ENCODE peak calls at places on chromosomes 16 and 17, in ten cellular contexts. R, O, L, G, U, J, D, X, M and I are unnamed samples.

GRCh38 chr16:67660564-67661028 is at the start of gene PARD6A:
- DNase-seq in O (peak), R (peak), M (peak), X (peak), L (peak), D (peak), G (peak), U (peak), J (peak), I (peak)

GRCh38 chr17:8072727-8073461 is 14.6 kb downstream of the ALOX12B start:
- DNase-seq in O (no peak), U (no peak), D (peak), L (no peak), G (no peak), R (no peak), J (no peak), X (no peak), M (no peak), I (peak)

GRCh38 chr17:78979780-78980623 is at the start of gene LGALS3BP:
- DNase-seq in O (no peak), L (peak), X (peak), R (peak), M (peak), G (peak), U (peak), D (peak), J (no peak), I (no peak)

GRCh38 chr16:2032285-2033056 is 5.8 kb downstream of the NHERF2 start:
- DNase-seq in D (peak), R (peak), U (peak), G (no peak), M (no peak), O (no peak), J (no peak), X (no peak), L (no peak), I (no peak)

GRCh38 chr16:30931068-30931655 is 7.8 kb downstream of the FBXL19 start:
- DNase-seq in U (no peak), X (no peak), G (no peak), D (no peak), J (no peak), M (no peak), O (no peak), R (no peak), L (no peak), I (no peak)

GRCh38 chr17:7060165-7060890 is 16.4 kb upstream of the SLC16A11 start:
- DNase-seq in J (no peak), M (no peak), L (peak), G (peak), O (no peak), U (no peak), R (no peak), X (no peak), D (no peak), I (no peak)

GRCh38 chr17:9322298-9322697 is 253.3 kb downstream of the STX8 start:
- DNase-seq in G (no peak), U (no peak), J (no peak), D (no peak), L (no peak), R (no peak), M (no peak), O (peak), X (no peak), I (no peak)

GRCh38 chr16:15782573-15783365 is 74.1 kb downstream of the MYH11 start:
- DNase-seq in J (no peak), M (no peak), L (no peak), D (no peak), U (no peak), O (no peak), X (no peak), G (peak), R (no peak), I (peak)

GRCh38 chr17:67441052-67441738 is 64.1 kb downstream of the PITPNC1 start:
- DNase-seq in J (peak), X (no peak), D (peak), U (no peak), G (no peak), O (no peak), M (peak), L (peak), R (no peak), I (no peak)

GRCh38 chr17:82528484-82529265 is 9.1 kb downstream of the FOXK2 start:
- DNase-seq in R (peak), G (no peak), U (peak), D (peak), J (no peak), M (peak), X (peak), O (no peak), L (peak), I (peak)

GRCh38 chr16:17177968-17178880 is 292.5 kb downstream of the XYLT1 start:
- DNase-seq in J (no peak), D (no peak), O (no peak), R (no peak), X (no peak), M (no peak), L (no peak), G (no peak), U (no peak), I (no peak)

GRCh38 chr17:46995841-46996571 is 17.0 kb upstream of the RPRML start:
- DNase-seq in M (no peak), J (no peak), R (no peak), G (no peak), D (no peak), U (no peak), O (no peak), X (no peak), L (no peak), I (no peak)

GRCh38 chr17:75832164-75832651 is 12.0 kb downstream of the UNC13D start:
- DNase-seq in U (no peak), L (no peak), R (no peak), J (no peak), D (peak), O (no peak), G (no peak), X (no peak), M (no peak), I (no peak)

GRCh38 chr16:80518436-80518835 is 22.4 kb upstream of the DYNLRB2 start:
- DNase-seq in U (no peak), O (no peak), R (no peak), G (no peak), M (no peak), J (no peak), L (peak), D (no peak), X (no peak), I (no peak)

GRCh38 chr17:38871992-38872605 is 2.2 kb downstream of the LASP1 start:
- DNase-seq in D (no peak), U (no peak), R (peak), O (no peak), X (no peak), M (no peak), J (no peak), L (no peak), G (no peak), I (no peak)

GRCh38 chr17:63113167-63113566 is 147.1 kb downstream of the TANC2 start:
- DNase-seq in U (no peak), O (no peak), D (no peak), L (no peak), X (no peak), G (peak), R (no peak), M (no peak), J (no peak), I (no peak)

GRCh38 chr16:53103811-53104210 is 49.0 kb downstream of the CHD9 start:
- DNase-seq in X (no peak), G (no peak), L (no peak), U (no peak), D (no peak), O (no peak), R (no peak), J (no peak), M (no peak), I (no peak)

GRCh38 chr17:82013772-82014321 is 8.8 kb downstream of the CENPX start:
- DNase-seq in M (peak), R (peak), U (peak), G (no peak), L (no peak), D (no peak), X (no peak), O (no peak), J (no peak), I (no peak)

GRCh38 chr17:12342161-12342560 is 321.5 kb downstream of the MAP2K4 start:
- DNase-seq in D (no peak), U (no peak), R (no peak), M (no peak), O (no peak), G (no peak), J (no peak), X (no peak), L (no peak), I (no peak)

GRCh38 chr17:77117415-77117814 is 23.4 kb upstream of the SEC14L1 start:
- DNase-seq in M (no peak), L (no peak), O (no peak), R (no peak), J (no peak), G (no peak), X (no peak), U (no peak), D (no peak), I (no peak)

GRCh38 chr17:28115046-28115445 is 72.6 kb downstream of the NLK start:
- DNase-seq in R (no peak), X (no peak), M (no peak), D (no peak), O (no peak), U (no peak), L (no peak), G (no peak), J (no peak), I (no peak)

GRCh38 chr16:67571981-67572431 is 9.7 kb downstream of the CTCF start:
- DNase-seq in U (no peak), L (no peak), G (no peak), D (no peak), X (no peak), O (no peak), M (no peak), J (no peak), R (no peak), I (no peak)

GRCh38 chr17:59756236-59756818 is 48.9 kb downstream of the VMP1 start:
- DNase-seq in L (peak), M (no peak), D (no peak), U (no peak), X (no peak), R (no peak), G (no peak), J (no peak), O (no peak), I (no peak)

GRCh38 chr16:3945751-3946603 is 65.5 kb upstream of the CREBBP start:
- DNase-seq in J (no peak), D (peak), X (no peak), R (peak), O (no peak), U (no peak), L (peak), M (peak), G (no peak), I (peak)

GRCh38 chr17:880074-880870 is 98.1 kb downstream of the MRM3 start:
- DNase-seq in M (peak), X (no peak), U (peak), L (peak), J (no peak), R (peak), O (no peak), G (no peak), D (peak), I (no peak)

GRCh38 chr16:25012525-25012991 is 2.6 kb downstream of the ARHGAP17 start:
- DNase-seq in M (no peak), X (no peak), R (no peak), J (no peak), U (no peak), G (no peak), D (no peak), O (no peak), L (no peak), I (no peak)

GRCh38 chr16:22789281-22789945 is 24.5 kb upstream of the HS3ST2 start:
- DNase-seq in M (no peak), U (no peak), G (no peak), D (no peak), X (no peak), O (no peak), R (no peak), J (no peak), L (no peak), I (no peak)

GRCh38 chr16:66328282-66328681 is 38.2 kb upstream of the CDH5 start:
- DNase-seq in R (no peak), G (no peak), X (no peak), U (no peak), L (no peak), O (no peak), M (no peak), D (no peak), J (no peak), I (no peak)

GRCh38 chr16:12087901-12088364 is 111.4 kb downstream of the SNX29 start:
- DNase-seq in L (no peak), D (no peak), X (peak), M (peak), G (no peak), O (no peak), J (no peak), R (peak), U (no peak), I (peak)

GRCh38 chr17:30969989-30970680 is 704 bp upstream of the RNF135 start:
- DNase-seq in J (no peak), X (peak), M (no peak), G (peak), D (no peak), O (no peak), L (peak), U (no peak), R (no peak), I (peak)

GRCh38 chr17:72846399-72846798 is 246.1 kb downstream of the SLC39A11 start:
- DNase-seq in R (no peak), U (no peak), D (no peak), O (no peak), X (no peak), J (no peak), G (no peak), L (no peak), M (no peak), I (no peak)

GRCh38 chr17:2347805-2348685 is 10.7 kb downstream of the SGSM2 start:
- DNase-seq in L (peak), U (no peak), G (no peak), M (no peak), J (no peak), R (peak), X (peak), O (peak), D (no peak), I (no peak)

GRCh38 chr16:397736-398332 is 835 bp downstream of the NME4 start:
- DNase-seq in R (peak), G (peak), M (peak), L (no peak), O (peak), U (peak), J (no peak), D (peak), X (no peak), I (peak)